ENCODE peak calls at places on chromosomes 16 and 17, in four cellular contexts. C is transverse colon; K is astrocyte of the hippocampus; O is stimulated activated CD4-positive, alpha-beta T cell treated with anti-CD3 and anti-CD28 coated beads, Interleukin-4, amount 100 ng/mL, for 24 hours. V is an unnamed sample.

GRCh38 chr16:11128211-11129123 is 127.5 kb downstream of the SOCS1 start:
- DNase-seq in C (no peak), K (no peak), O (no peak), V (no peak)

GRCh38 chr17:81980752-81981239 is 3.4 kb downstream of the ASPSCR1 start:
- DNase-seq in C (no peak), K (peak; percentile 49), O (no peak), V (no peak)

GRCh38 chr16:46466239-46466638 is 154.9 kb downstream of the SHCBP1 start:
- DNase-seq in C (no peak), K (no peak), O (no peak), V (no peak)

GRCh38 chr17:76369804-76370203 is 14.6 kb upstream of the SPHK1 start:
- DNase-seq in C (no peak), K (no peak), O (no peak), V (no peak)

GRCh38 chr16:57889960-57890751 is 80.8 kb downstream of the CNGB1 start:
- DNase-seq in C (no peak), K (peak; percentile 42), O (no peak), V (no peak)

GRCh38 chr17:50177983-50178834 is 12.4 kb downstream of the SGCA start:
- DNase-seq in C (peak; percentile 79), K (peak; percentile 97), O (peak; percentile 44), V (peak; percentile 99)

GRCh38 chr17:73634629-73635028 is 9.6 kb downstream of the SDK2 start:
- DNase-seq in C (no peak), K (no peak), O (no peak), V (no peak)

GRCh38 chr17:81030726-81031570 is 4.0 kb upstream of the BAIAP2 start:
- DNase-seq in C (peak; percentile 70), K (no peak), O (no peak), V (no peak)

GRCh38 chr17:21162394-21162775 is 35.6 kb downstream of the DHRS7B start:
- DNase-seq in C (no peak), K (no peak), O (no peak), V (no peak)

GRCh38 chr17:68456529-68457167 is 648 bp downstream of the WIPI1 start:
- DNase-seq in C (peak; percentile 82), K (peak; percentile 92), O (no peak), V (peak; percentile 89)

GRCh38 chr17:39631403-39631802 is 4.7 kb downstream of the PPP1R1B start:
- DNase-seq in C (peak; percentile 71), K (no peak), O (no peak), V (no peak)

V was measured in astrocyte of the spinal cord.